ENCODE peak calls at places on chromosomes 12 and 14, in four cellular contexts. V, G, U and L are unnamed samples.

GRCh38 chr12:93318720-93319522 is 58.8 kb upstream of the NUDT4 start:
- DNase-seq in V (no peak), G (no peak), U (no peak), L (no peak)

GRCh38 chr12:30391766-30392366 is 303.8 kb downstream of the IPO8 start:
- DNase-seq in V (no peak), G (no peak), U (no peak), L (no peak)

GRCh38 chr14:94601961-94602391 is 10.2 kb upstream of the SERPINA3 start:
- DNase-seq in V (no peak), G (peak; percentile 53), U (no peak), L (peak; percentile 14)

GRCh38 chr12:83465632-83466031 is 778.9 kb downstream of the TMTC2 start:
- DNase-seq in V (no peak), G (no peak), U (no peak), L (no peak)

GRCh38 chr12:130342442-130342841 is 4.8 kb downstream of the PIWIL1 start:
- DNase-seq in V (no peak), G (no peak), U (no peak), L (no peak)

GRCh38 chr12:6639151-6639773 is 3.5 kb upstream of the LPAR5 start:
- DNase-seq in V (no peak), G (no peak), U (no peak), L (peak; percentile 82)

GRCh38 chr14:37369446-37369845 is 171.7 kb downstream of the MIPOL1 start:
- DNase-seq in V (no peak), G (peak; percentile 34), U (no peak), L (no peak)

GRCh38 chr14:68952544-68953535 is 26.3 kb downstream of the ACTN1 start:
- DNase-seq in V (no peak), G (no peak), U (no peak), L (no peak)

GRCh38 chr12:65695077-65695865 is 129.0 kb upstream of the HMGA2 start:
- DNase-seq in V (no peak), G (peak; percentile 15), U (no peak), L (peak; percentile 42)

GRCh38 chr12:65703176-65703575 is 121.1 kb upstream of the HMGA2 start:
- DNase-seq in V (no peak), G (no peak), U (no peak), L (no peak)

GRCh38 chr12:65696227-65696626 is 128.1 kb upstream of the HMGA2 start:
- DNase-seq in V (no peak), G (no peak), U (no peak), L (no peak)

DNA sequence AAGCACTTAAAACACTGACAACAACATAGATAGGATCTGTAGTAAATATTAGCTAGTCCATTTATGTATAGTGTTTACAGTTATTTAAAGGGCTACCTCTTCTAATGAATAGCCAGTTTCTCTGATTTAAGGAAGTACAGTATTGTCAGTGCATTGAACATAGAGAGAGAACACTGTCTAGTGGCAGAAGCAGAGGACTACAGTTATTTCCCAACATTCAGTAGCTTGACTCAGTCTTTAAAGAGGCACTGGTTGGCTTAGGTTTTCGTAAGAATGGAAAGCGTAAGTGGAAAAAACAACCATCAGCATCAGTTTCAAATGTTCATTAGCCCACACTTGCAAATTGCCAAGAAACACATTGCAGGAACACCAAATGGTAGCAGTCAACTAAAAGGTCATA is 125.0 kb upstream of the HMGA2 start:
- DNase-seq in V (no peak), G (no peak), U (no peak), L (no peak)
- TF ChIP-seq KDM1A in V (no peak), G (no peak), U (no peak), L (no peak)

GRCh38 chr12:127271776-127272175 is 995.2 kb upstream of the TMEM132C start:
- DNase-seq in V (no peak), G (no peak), U (no peak), L (no peak)

GRCh38 chr12:127267128-127267527 is 999.8 kb upstream of the TMEM132C start:
- DNase-seq in V (no peak), G (no peak), U (no peak), L (no peak)

GRCh38 chr12:127272864-127273263 is 994.1 kb upstream of the TMEM132C start:
- DNase-seq in V (no peak), G (no peak), U (no peak), L (no peak)

GRCh38 chr12:127268121-127268520 is 998.8 kb upstream of the TMEM132C start:
- DNase-seq in V (no peak), G (no peak), U (no peak), L (no peak)

GRCh38 chr12:127270193-127270592 is 996.8 kb upstream of the TMEM132C start:
- DNase-seq in V (no peak), G (no peak), U (no peak), L (no peak)
- TF ChIP-seq BRCA1 in V (no peak), G (no peak), U (no peak), L (no peak)

DNA sequence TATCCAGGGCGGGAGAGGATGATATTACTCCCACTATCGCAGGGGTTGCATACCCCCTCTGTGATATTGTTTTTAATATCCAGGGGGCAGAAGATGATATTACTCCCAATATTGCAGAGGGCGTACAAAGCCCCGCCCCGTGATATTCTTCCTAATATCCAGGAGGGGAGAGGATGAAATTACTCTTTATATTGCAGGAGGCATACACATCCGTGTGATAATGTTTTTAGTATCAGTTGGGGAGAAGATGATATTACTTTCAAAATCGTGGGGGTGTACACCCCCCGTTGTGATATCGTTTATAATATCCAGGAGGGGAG is 52.9 kb upstream of the OXA1L start:
- DNase-seq in V (no peak), G (no peak), U (no peak), L (no peak)
- H3K9ac ChIP-seq in V (no peak overlapping the region), G (peak overlapping the region; percentile 11), U (peak overlapping the region; percentile 38), L (no peak overlapping the region)

GRCh38 chr12:79678306-79678705 is 12.5 kb downstream of the PAWR start:
- DNase-seq in V (no peak), G (no peak), U (no peak), L (no peak)
- TF ChIP-seq KDM1A in V (no peak), G (no peak), U (no peak), L (no peak)

GRCh38 chr12:94677778-94678177 is 27.4 kb upstream of the TMCC3 start:
- DNase-seq in V (no peak), G (no peak), U (no peak), L (no peak)
- TF ChIP-seq BRCA1 in V (no peak), G (no peak), U (no peak), L (no peak)

GRCh38 chr14:90577661-90578282 is 180.9 kb downstream of the CALM1 start:
- DNase-seq in V (no peak), G (no peak), U (no peak), L (no peak)
- H3K9ac ChIP-seq in V (no peak overlapping the region), G (no peak overlapping the region), U (no peak overlapping the region), L (peak overlapping the region; percentile 15)

GRCh38 chr12:67155863-67156262 is 113.3 kb upstream of the CAND1 start:
- DNase-seq in V (no peak), G (no peak), U (no peak), L (no peak)
- TF ChIP-seq KDM1A in V (no peak), G (no peak), U (no peak), L (no peak)